ENCODE peak calls at places on chromosomes 1 and 21, in eight cellular contexts. N, K, S, Z, Y, I, G and C are unnamed samples.

GRCh38 chr1:168320805-168321577 is 40.3 kb downstream of the TBX19 start:
- DNase-seq in I (no peak), K (no peak), Y (no peak), G (no peak), S (peak; percentile 85), Z (no peak), N (no peak), C (peak; percentile 62)

GRCh38 chr1:94237291-94238226 is at the start of gene ARHGAP29:
- DNase-seq in Z (peak; percentile 93), N (peak; percentile 89), I (peak; percentile 90), G (peak; percentile 93), Y (peak; percentile 20), S (peak; percentile 87), K (peak; percentile 88), C (peak; percentile 89)

GRCh38 chr1:14345925-14346550 is 252.4 kb upstream of the KAZN start:
- DNase-seq in K (no peak), N (no peak), I (no peak), Z (no peak), S (no peak), Y (no peak), G (no peak), C (no peak)

GRCh38 chr1:228968841-228969606 is 233.7 kb downstream of the RHOU start:
- DNase-seq in G (no peak), N (no peak), Z (no peak), S (no peak), K (no peak), Y (no peak), I (peak; percentile 30), C (no peak)

GRCh38 chr1:53060580-53060979 is 1.4 kb upstream of the PODN start:
- DNase-seq in I (no peak), Z (no peak), G (no peak), N (no peak), Y (no peak), S (peak; percentile 82), K (no peak), C (no peak)

GRCh38 chr1:76868154-76868882 is 1.0 kb downstream of the ST6GALNAC5 start:
- DNase-seq in G (peak; percentile 55), N (peak; percentile 47), Z (peak; percentile 73), S (no peak), I (peak; percentile 17), Y (no peak), K (peak; percentile 25), C (no peak)

GRCh38 chr1:5650283-5651026 is 341.8 kb downstream of the NPHP4 start:
- DNase-seq in K (no peak), G (no peak), S (no peak), N (no peak), Y (no peak), I (no peak), Z (no peak), C (no peak)

GRCh38 chr1:67052741-67053534 is 1.0 kb downstream of the SLC35D1 start:
- DNase-seq in Z (peak; percentile 79), Y (peak; percentile 54), S (peak; percentile 69), G (peak; percentile 59), K (peak; percentile 40), I (peak; percentile 37), N (peak; percentile 55), C (peak; percentile 80)

GRCh38 chr1:236786453-236786852 is 8.6 kb upstream of the MTR start:
- DNase-seq in K (no peak), I (no peak), Y (no peak), G (no peak), S (no peak), N (no peak), Z (no peak), C (no peak)

GRCh38 chr1:76939107-76939816 is 72.0 kb downstream of the ST6GALNAC5 start:
- DNase-seq in G (no peak), I (no peak), Z (no peak), S (no peak), N (no peak), Y (no peak), K (no peak), C (no peak)

GRCh38 chr1:85612704-85613361 is 32.3 kb downstream of the CCN1 start:
- DNase-seq in N (no peak), Y (no peak), S (no peak), K (no peak), Z (no peak), G (no peak), I (peak; percentile 36), C (no peak)

GRCh38 chr21:29018540-29018939 is 609 bp downstream of the RWDD2B start:
- DNase-seq in G (no peak), I (no peak), Y (peak; percentile 19), N (no peak), K (no peak), S (no peak), Z (no peak), C (no peak)

GRCh38 chr1:218752126-218752525 is 407.0 kb downstream of the TGFB2 start:
- DNase-seq in I (no peak), K (no peak), Y (no peak), Z (no peak), N (no peak), S (no peak), G (no peak), C (no peak)

GRCh38 chr21:43740497-43741156 is 21.7 kb downstream of the PDXK start:
- DNase-seq in K (peak; percentile 68), S (peak; percentile 79), N (peak; percentile 69), Z (no peak), I (peak; percentile 71), Y (no peak), G (no peak), C (no peak)

GRCh38 chr1:235160395-235160964 is 570 bp downstream of the RBM34 start:
- DNase-seq in G (no peak), N (no peak), I (no peak), Z (no peak), Y (no peak), S (no peak), K (no peak), C (no peak)

GRCh38 chr21:34197561-34197960 is 124.2 kb downstream of the MRPS6 start:
- DNase-seq in N (no peak), G (no peak), Y (no peak), Z (no peak), I (no peak), S (no peak), K (no peak), C (no peak)

GRCh38 chr1:23227806-23228205 is 10.5 kb upstream of the HTR1D start:
- DNase-seq in Z (no peak), N (no peak), Y (no peak), G (no peak), I (no peak), S (no peak), K (no peak), C (no peak)
- H3K27ac ChIP-seq in Z (no peak overlapping the region), N (no peak overlapping the region), Y (no peak overlapping the region), G (no peak overlapping the region), I (no peak overlapping the region), S (no peak overlapping the region), K (no peak overlapping the region), C (no peak overlapping the region)

DNA sequence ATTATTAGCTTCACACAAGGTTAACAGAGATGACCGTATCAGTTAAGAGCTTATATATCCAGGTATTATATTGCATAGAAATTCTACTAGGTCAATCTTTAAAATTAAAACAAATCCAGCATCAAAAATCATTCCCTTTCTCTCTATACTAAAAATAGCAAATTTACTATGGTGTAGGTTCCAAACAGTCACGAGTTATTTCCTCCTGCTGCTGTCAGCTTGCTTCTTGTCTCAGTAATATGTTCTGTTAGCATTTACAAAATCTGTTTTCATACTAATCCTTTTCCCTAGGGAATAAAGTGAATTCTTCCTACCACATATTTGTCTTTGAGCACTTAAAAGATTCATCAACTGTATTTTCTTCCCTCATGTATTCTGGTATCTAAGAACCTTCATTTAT is 2.5 kb downstream of the WDR26 start:
- DNase-seq in S (no peak), K (no peak), N (no peak), I (no peak), G (no peak), Y (no peak), Z (no peak), C (no peak)
- H3K27ac ChIP-seq in S (peak overlapping the region; percentile 98), K (peak overlapping the region; percentile 97), N (peak overlapping the region; percentile 98), I (peak overlapping the region; percentile 99), G (peak overlapping the region; percentile 95), Y (peak overlapping the region; percentile 90), Z (peak overlapping the region; percentile 98), C (peak overlapping the region; percentile 39)

GRCh38 chr1:213619026-213619425 is 368.7 kb upstream of the PROX1 start:
- DNase-seq in G (no peak), K (no peak), N (no peak), Y (no peak), Z (no peak), S (no peak), I (no peak), C (no peak)

GRCh38 chr1:213613549-213613948 is 374.2 kb upstream of the PROX1 start:
- DNase-seq in Z (no peak), G (no peak), K (no peak), N (no peak), S (no peak), I (no peak), Y (no peak), C (no peak)

GRCh38 chr1:213618094-213618493 is 369.7 kb upstream of the PROX1 start:
- DNase-seq in I (no peak), N (no peak), G (no peak), S (no peak), K (no peak), Z (no peak), Y (no peak), C (no peak)

GRCh38 chr1:213615226-213615881 is 372.4 kb upstream of the PROX1 start:
- DNase-seq in Y (no peak), G (no peak), S (no peak), I (no peak), K (no peak), Z (no peak), N (no peak), C (no peak)

GRCh38 chr1:213617133-213617532 is 370.6 kb upstream of the PROX1 start:
- DNase-seq in Y (no peak), Z (no peak), S (no peak), G (no peak), I (no peak), K (no peak), N (no peak), C (no peak)
- H3K27ac ChIP-seq in Y (no peak overlapping the region), Z (no peak overlapping the region), S (no peak overlapping the region), G (no peak overlapping the region), I (no peak overlapping the region), K (no peak overlapping the region), N (no peak overlapping the region), C (no peak overlapping the region)

GRCh38 chr1:42163114-42163513 is 1.4 kb downstream of the GUCA2A start:
- DNase-seq in N (no peak), G (no peak), Z (no peak), I (no peak), K (no peak), S (peak; percentile 10), Y (no peak), C (no peak)
- H3K27ac ChIP-seq in N (no peak overlapping the region), G (no peak overlapping the region), Z (peak overlapping the region; percentile 77), I (no peak overlapping the region), K (no peak overlapping the region), S (no peak overlapping the region), Y (no peak overlapping the region), C (no peak overlapping the region)